ENCODE peak calls at places on chromosomes 16 and 17, in six cellular contexts. S is endodermal cell, R is neural progenitor cell, X is GM12865, Z is AG10803, F is epithelial cell of proximal tubule. K is an unnamed sample.

GRCh38 chr17:57211543-57211942 is 44.8 kb upstream of the MSI2 start:
- DNase-seq in F (no peak), S (no peak), R (no peak), Z (no peak), X (no peak), K (no peak)

GRCh38 chr16:80283450-80284392 is 257.1 kb upstream of the DYNLRB2 start:
- DNase-seq in S (no peak), R (no peak), Z (peak), F (no peak), X (no peak), K (no peak)

GRCh38 chr17:29131814-29132682 is 48.1 kb downstream of the MYO18A start:
- DNase-seq in S (no peak), R (no peak), Z (peak), X (no peak), F (no peak), K (no peak)

GRCh38 chr17:3773511-3773910 is 27.5 kb downstream of the ITGAE start:
- DNase-seq in F (no peak), R (no peak), X (no peak), S (no peak), Z (peak), K (no peak)

GRCh38 chr17:60106377-60107059 is 27.8 kb upstream of the HEATR6 start:
- DNase-seq in S (peak), X (peak), R (no peak), Z (peak), F (no peak), K (no peak)

GRCh38 chr17:72603346-72604242 is 482.8 kb downstream of the SOX9 start:
- DNase-seq in F (peak), X (no peak), S (no peak), Z (peak), R (no peak), K (no peak)

GRCh38 chr16:154223-155030 is 2.0 kb downstream of the HBZ start:
- DNase-seq in X (no peak), F (no peak), R (peak), S (peak), Z (no peak), K (peak)

GRCh38 chr16:83955218-83956130 is 2.4 kb downstream of the OSGIN1 start:
- DNase-seq in S (no peak), F (no peak), X (no peak), Z (peak), R (no peak), K (no peak)

GRCh38 chr16:22786691-22787090 is 27.3 kb upstream of the HS3ST2 start:
- DNase-seq in F (no peak), R (no peak), X (no peak), Z (peak), S (no peak), K (no peak)

GRCh38 chr16:5252800-5253199 is 155.2 kb upstream of the EEF2KMT start:
- DNase-seq in S (no peak), R (peak), F (no peak), Z (no peak), X (no peak), K (peak)

GRCh38 chr17:42472709-42473521 is 14.2 kb downstream of the ATP6V0A1 start:
- DNase-seq in R (no peak), Z (peak), F (peak), S (no peak), X (no peak), K (no peak)

GRCh38 chr16:2596747-2597559 is 59.1 kb downstream of the PDPK1 start:
- DNase-seq in F (no peak), S (peak), Z (no peak), R (no peak), X (no peak), K (peak)

GRCh38 chr16:86663691-86664517 is 85.6 kb downstream of the FOXL1 start:
- DNase-seq in Z (peak), F (no peak), X (no peak), S (no peak), R (no peak), K (no peak)

GRCh38 chr17:48181653-48182052 is 74.1 kb downstream of the SNX11 start:
- DNase-seq in R (peak), S (peak), X (no peak), Z (peak), F (no peak), K (peak)

GRCh38 chr17:49514374-49514738 is 19.3 kb downstream of the NGFR start:
- DNase-seq in X (peak), F (no peak), R (peak), S (peak), Z (no peak), K (peak)

GRCh38 chr16:17468611-17469010 is 2.1 kb downstream of the XYLT1 start:
- DNase-seq in X (no peak), S (no peak), R (peak), F (no peak), Z (no peak), K (no peak)

GRCh38 chr17:78122221-78122990 is 6.1 kb downstream of the TMC6 start:
- DNase-seq in S (no peak), Z (no peak), X (no peak), R (no peak), F (no peak), K (peak)
- H3K4me3 ChIP-seq in S (no peak), Z (no peak), X (peak), R (no peak), F (no peak), K (no peak)

DNA sequence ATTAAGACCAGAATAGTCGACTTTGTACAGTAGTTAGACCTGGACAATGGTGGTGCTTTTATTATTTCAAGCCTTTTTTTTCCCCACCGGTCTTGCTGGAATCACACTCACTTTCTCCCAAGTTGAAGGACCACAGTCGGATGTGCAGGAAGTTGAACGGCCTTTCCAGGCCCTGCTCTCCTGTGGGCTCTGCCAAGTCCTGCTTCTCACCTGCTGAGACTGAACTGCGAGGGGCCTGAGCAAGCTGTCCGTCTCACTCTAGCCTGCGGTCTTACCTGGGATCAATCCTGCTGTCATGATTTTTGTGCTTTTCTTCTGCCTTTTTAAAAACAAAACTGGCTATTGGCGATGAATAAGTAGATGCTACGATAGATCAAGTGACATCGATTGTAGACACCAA is 1.3 kb downstream of the TLCD3A start:
- DNase-seq in X (no peak), Z (no peak), S (no peak), R (no peak), F (no peak), K (no peak)
- H3K4me3 ChIP-seq in X (peak), Z (peak), S (peak), R (peak), F (peak), K (peak)

DNA sequence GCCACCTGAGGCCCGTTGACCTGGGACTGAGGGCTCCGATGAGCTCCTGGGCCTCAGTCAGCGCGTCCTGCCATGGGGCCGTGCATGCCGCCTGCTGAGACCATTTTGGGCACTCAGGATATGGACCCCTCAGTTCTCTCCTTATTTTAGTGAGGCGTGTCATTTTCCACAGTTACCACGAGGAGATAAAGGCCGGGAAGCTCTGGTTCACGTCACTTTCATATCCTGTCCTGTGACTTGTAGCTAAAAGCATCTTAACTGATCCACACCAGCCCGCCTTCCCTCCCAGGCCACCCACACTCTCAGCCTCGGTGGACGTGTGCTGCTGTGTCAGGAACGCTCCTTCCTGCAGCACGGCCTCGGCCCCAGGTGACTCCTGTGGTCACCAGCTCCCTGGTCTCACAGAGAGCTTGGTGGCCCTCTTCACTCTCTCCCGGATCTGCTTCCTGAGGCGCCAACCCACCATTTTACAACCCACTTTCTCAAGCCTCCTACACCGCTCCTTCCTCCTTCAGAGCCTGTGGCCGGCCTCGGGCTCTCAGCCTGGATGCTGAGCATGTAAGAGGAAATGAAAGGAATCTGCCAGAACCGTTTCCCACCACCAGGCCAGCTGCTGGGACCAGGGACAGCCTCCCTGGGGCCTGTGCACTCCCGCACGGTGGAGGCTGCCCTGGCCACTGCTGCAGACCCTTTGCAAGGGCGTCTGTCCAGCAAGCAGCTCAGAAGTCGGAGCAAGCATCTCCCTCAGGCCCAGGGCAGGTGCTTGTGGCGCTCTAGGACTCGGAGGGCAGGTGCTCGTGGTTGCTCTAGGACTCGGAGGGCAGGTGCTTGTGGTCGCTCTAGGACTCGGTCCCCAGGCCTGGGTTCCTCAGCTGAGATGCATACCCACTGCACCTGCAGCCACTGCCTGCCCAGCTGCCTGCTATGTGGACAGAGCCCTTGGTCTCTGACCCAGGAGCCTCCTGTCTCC is 23.9 kb upstream of the FASN start:
- DNase-seq in S (no peak), R (no peak), Z (no peak), X (peak), F (no peak), K (peak)
- H3K4me3 ChIP-seq in S (no peak), R (no peak), Z (no peak), X (no peak), F (no peak), K (no peak)

DNA sequence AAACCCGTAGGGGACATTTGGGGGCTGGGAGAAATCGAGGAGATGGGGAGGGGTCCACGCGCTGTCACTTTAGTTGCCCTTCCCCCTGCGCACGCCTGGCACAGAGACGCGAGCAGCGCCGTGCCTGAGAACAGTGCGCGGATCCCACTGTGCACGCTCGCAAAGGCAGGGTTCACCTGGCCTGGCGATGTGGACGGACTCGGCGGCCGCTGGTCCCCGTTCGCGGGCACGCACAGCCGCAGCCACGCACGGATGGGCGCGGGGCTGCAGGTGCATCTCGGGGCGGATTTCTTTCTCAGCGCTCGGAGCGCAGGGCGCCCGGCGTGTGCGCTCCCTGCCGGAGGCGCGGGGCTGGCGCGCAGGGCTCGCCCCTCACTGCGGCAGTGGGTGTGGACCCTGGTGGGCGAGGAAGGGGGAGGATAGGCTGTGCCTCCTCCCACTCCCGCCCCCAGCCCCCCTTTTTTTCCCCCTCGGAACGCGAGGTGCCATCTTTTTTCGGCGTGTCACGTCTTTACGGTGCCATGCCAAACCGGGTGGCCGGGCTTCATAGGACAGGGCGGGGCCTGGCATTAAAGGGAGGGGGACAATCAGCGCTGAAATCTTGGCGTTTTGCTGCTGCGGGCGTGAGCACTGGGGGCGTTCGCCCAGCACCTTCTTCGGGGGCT is 1.1 kb downstream of the MAPT start:
- DNase-seq in F (no peak), R (peak), Z (no peak), S (peak), X (no peak), K (peak)
- H3K4me3 ChIP-seq in F (peak), R (peak), Z (peak), S (peak), X (peak), K (peak)

K was measured in H7.